ENCODE peak calls at places on chromosome 12, in four cellular contexts. A, T, J and Y are unnamed samples.

GRCh38 chr12:68591716-68592437 is 18.8 kb upstream of the RAP1B start:
- DNase-seq in T (no peak), J (no peak), A (peak; percentile 73), Y (no peak)

GRCh38 chr12:117189725-117190209 is 503 bp downstream of the FBXO21 start:
- DNase-seq in T (no peak), A (peak; percentile 47), J (no peak), Y (no peak)

GRCh38 chr12:99259040-99259934 is 388.3 kb upstream of the GARIN6 start:
- DNase-seq in A (no peak), T (no peak), J (no peak), Y (no peak)

GRCh38 chr12:127623362-127623761 is 643.6 kb upstream of the TMEM132C start:
- DNase-seq in A (no peak), T (no peak), J (no peak), Y (no peak)

GRCh38 chr12:44689587-44689986 is 186.5 kb downstream of the NELL2 start:
- DNase-seq in T (no peak), A (no peak), J (no peak), Y (no peak)

GRCh38 chr12:43694879-43695278 is 63.7 kb downstream of the PUS7L start:
- DNase-seq in J (no peak), A (no peak), T (no peak), Y (no peak)

GRCh38 chr12:59317598-59317997 is 278.2 kb upstream of the SLC16A7 start:
- DNase-seq in A (no peak), J (no peak), T (no peak), Y (no peak)

GRCh38 chr12:47896633-47897032 is 8.2 kb downstream of the VDR start:
- DNase-seq in J (no peak), A (no peak), T (no peak), Y (no peak)

GRCh38 chr12:24778486-24779304 is 170.2 kb downstream of the BCAT1 start:
- DNase-seq in T (peak; percentile 35), A (no peak), J (no peak), Y (no peak)

GRCh38 chr12:125873031-125873430 is 807.8 kb downstream of the AACS start:
- DNase-seq in J (no peak), T (no peak), A (no peak), Y (no peak)

GRCh38 chr12:97941686-97942354 is 479.2 kb downstream of the RMST start:
- DNase-seq in A (no peak), T (no peak), J (no peak), Y (no peak)

GRCh38 chr12:5478081-5478706 is 46.3 kb downstream of the NTF3 start:
- DNase-seq in A (no peak), T (no peak), J (no peak), Y (no peak)

GRCh38 chr12:117807946-117808345 is 160.8 kb downstream of the KSR2 start:
- DNase-seq in T (no peak), A (no peak), J (no peak), Y (no peak)

GRCh38 chr12:87150969-87151662 is 878.1 kb downstream of the C12orf50 start:
- DNase-seq in A (no peak), J (no peak), T (no peak), Y (no peak)

GRCh38 chr12:128940090-128940888 is 87.0 kb downstream of the GLT1D1 start:
- DNase-seq in J (no peak), A (no peak), T (no peak), Y (no peak)

GRCh38 chr12:18462437-18462836 is 201.1 kb downstream of the PIK3C2G start:
- DNase-seq in A (no peak), T (peak; percentile 2), J (no peak), Y (peak; percentile 37)

GRCh38 chr12:127779301-127780045 is 487.5 kb upstream of the TMEM132C start:
- DNase-seq in A (no peak), T (no peak), J (no peak), Y (no peak)

GRCh38 chr12:22535478-22535877 is 8.9 kb downstream of the C2CD5 start:
- DNase-seq in A (no peak), J (no peak), T (no peak), Y (no peak)

GRCh38 chr12:34598851-34599529 is 576.7 kb downstream of the ALG10 start:
- DNase-seq in T (no peak), J (no peak), A (no peak), Y (no peak)

GRCh38 chr12:57151741-57152407 is 4.5 kb upstream of the LRP1-AS start:
- DNase-seq in J (no peak), A (no peak), T (no peak), Y (no peak)

GRCh38 chr12:117972341-117972740 is 3.6 kb upstream of the KSR2 start:
- DNase-seq in J (no peak), T (no peak), A (no peak), Y (no peak)

GRCh38 chr12:3097836-3098235 is 20.7 kb downstream of the TSPAN9 start:
- DNase-seq in A (no peak), T (no peak), J (no peak), Y (no peak)

GRCh38 chr12:46292754-46293402 is 24.0 kb upstream of the SLC38A1 start:
- DNase-seq in A (no peak), T (no peak), J (no peak), Y (no peak)

GRCh38 chr12:3164454-3165310 is 87.5 kb downstream of the TSPAN9 start:
- DNase-seq in T (no peak), J (no peak), A (no peak), Y (no peak)

GRCh38 chr12:115850924-115851323 is 426.6 kb downstream of the MED13L start:
- DNase-seq in A (no peak), T (no peak), J (no peak), Y (no peak)

GRCh38 chr12:124734224-124734788 is 129.4 kb downstream of the SCARB1 start:
- DNase-seq in A (no peak), T (no peak), J (no peak), Y (no peak)
- TF ChIP-seq CTCF in A (no peak), T (no peak), J (peak; percentile 10), Y (no peak)

GRCh38 chr12:11823043-11823442 is 173.6 kb downstream of the ETV6 start:
- DNase-seq in A (no peak), T (no peak), J (no peak), Y (peak; percentile 74)
- H3K4me3 ChIP-seq in A (no peak overlapping the region), T (no peak overlapping the region), J (no peak overlapping the region), Y (no peak overlapping the region)

GRCh38 chr12:26654623-26655022 is 178.4 kb downstream of the ITPR2 start:
- DNase-seq in J (no peak), T (no peak), A (no peak), Y (no peak)

GRCh38 chr12:26658991-26659390 is 174.0 kb downstream of the ITPR2 start:
- DNase-seq in J (no peak), T (no peak), A (no peak), Y (no peak)

GRCh38 chr12:26661399-26661798 is 171.6 kb downstream of the ITPR2 start:
- DNase-seq in J (no peak), T (no peak), A (no peak), Y (no peak)

DNA sequence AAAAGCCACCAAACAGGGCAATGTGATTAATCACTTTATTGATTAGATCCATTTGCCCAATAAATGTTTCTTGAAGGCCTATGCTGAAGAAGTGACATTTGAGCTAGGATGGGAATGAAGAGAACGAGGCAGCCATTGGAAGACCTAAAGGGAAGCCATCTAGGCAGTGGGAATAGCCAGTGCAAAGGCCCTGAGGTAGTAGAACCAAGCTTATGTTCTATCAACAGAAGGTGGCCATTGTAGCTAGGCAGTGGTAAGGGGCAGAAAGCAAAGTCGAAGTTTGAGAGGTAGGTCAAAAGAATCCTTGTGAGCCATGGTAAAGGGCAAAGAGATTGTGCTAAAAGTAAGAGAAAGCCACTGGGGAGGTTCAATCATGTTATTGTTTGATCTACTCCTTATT is 173.1 kb downstream of the ITPR2 start:
- DNase-seq in J (no peak), A (no peak), T (no peak), Y (no peak)
- TF ChIP-seq CTCF in J (no peak), A (no peak), T (no peak), Y (no peak)

DNA sequence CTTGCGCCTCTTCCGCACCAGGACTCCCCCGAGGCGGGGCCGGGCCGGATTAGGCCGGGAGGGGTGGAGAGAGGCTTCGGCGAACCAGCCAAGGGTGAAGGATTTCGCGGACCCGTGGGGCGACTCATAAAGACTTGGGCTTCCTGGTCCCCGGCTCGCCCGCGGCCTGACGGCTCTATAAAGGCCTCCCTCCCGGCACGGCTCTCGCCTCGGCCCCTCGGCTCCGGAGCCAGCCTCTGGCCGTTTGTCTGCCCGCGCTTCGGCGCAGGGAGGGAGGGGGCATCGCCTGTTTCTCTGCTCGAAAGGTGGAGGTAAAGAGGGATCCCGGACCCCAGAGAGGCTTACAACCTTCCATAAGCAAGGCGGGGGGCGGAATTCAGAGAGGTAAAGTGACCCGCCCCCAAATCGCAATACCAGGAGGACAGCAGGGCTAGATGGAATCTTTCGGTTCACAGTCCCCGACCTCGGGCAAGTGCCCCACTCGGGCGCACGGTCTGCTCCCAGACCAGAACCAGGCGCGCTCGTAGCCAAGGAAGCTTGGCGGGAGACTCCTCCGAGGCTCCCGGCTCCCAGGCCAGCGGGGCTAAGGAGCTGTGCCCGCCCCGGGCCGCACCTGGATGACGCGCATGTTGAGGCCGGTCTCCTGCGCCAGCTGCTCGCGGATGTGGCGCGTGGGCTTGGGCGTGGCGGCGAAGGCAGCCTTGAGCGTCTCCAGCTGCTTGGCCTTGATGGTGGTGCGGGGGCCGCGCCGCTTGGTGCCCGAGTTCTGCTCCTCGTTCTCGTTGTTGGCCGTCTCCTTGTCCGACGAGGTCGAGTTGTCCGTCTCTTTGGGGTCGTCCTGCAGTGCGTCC is 3.9 kb downstream of the LHX5 start:
- DNase-seq in T (no peak), A (no peak), J (no peak), Y (no peak)
- H3K4me3 ChIP-seq in T (peak overlapping the region; percentile 18), A (no peak overlapping the region), J (peak overlapping the region; percentile 47), Y (peak overlapping the region; percentile 25)

GRCh38 chr12:64694130-64695078 is 64.8 kb downstream of the GNS start:
- DNase-seq in J (no peak), T (no peak), A (no peak), Y (no peak)
- TF ChIP-seq CTCF in J (no peak), T (no peak), A (no peak), Y (no peak)

DNA sequence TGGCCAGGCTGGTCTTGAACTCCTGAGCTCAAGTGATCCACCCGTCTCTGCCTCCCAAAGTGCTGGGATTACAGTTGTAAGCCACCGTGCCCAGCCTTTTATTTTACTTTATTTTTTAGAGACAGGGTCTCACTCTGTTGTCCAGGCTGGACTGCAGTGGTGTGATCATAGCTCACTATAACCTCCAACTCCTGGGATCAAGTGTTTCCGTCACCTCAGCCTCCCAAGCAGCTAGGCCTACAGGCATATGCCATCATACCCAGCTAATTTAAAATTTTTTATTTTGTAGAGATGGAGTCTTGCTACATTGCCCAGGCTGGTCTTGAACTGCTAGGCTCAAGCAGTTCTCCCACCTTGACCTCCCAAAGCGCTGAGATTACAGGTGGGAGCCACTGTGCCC is 3.7 kb downstream of the TPCN1 start:
- DNase-seq in J (no peak), T (no peak), A (no peak), Y (no peak)
- H3K4me3 ChIP-seq in J (no peak overlapping the region), T (no peak overlapping the region), A (no peak overlapping the region), Y (no peak overlapping the region)

DNA sequence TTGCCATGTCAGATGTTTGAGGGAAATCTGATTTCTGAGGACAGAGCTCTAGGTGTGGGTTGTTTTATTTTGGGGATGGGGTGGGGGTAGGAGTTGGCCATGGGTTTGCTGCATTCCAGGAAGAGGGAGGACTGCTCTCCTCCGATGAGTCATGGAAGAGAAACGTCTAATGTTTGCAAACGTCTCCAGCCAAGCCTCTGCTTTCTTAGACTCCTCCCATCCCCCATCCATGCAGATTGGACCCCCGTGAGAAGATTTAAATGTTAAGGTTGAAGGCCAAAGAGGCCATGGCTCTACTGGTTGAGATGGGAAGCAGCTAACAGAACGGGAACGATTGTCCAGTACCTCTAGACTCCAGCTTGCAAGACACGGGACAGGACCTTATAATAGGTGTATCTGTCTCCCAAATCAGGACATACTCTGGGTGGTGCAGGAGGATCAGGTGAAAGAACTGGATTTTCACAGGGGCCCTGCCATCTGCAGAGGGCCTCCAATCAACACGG is 11.4 kb upstream of the ATP2A2 start:
- DNase-seq in A (no peak), J (no peak), T (peak; percentile 76), Y (peak; percentile 36)
- TF ChIP-seq CTCF in A (no peak), J (no peak), T (no peak), Y (no peak)

GRCh38 chr12:71838661-71839060 is 898 bp upstream of the TBC1D15 start:
- DNase-seq in A (no peak), J (no peak), T (no peak), Y (no peak)
- H3K4me3 ChIP-seq in A (no peak overlapping the region), J (peak overlapping the region; percentile 77), T (no peak overlapping the region), Y (no peak overlapping the region)